ENCODE peak calls at places on chromosomes 7 and 10, in five cellular contexts. X is GM23248, L is PC-3, M is HepG2, W is HCT116. H is an unnamed sample.

GRCh38 chr10:25972631-25973030 is 38.6 kb downstream of the MYO3A start:
- DNase-seq in M (no peak), W (no peak), X (no peak), L (no peak), H (no peak)

GRCh38 chr10:43843331-43844101 is 194.8 kb upstream of the ZNF32 start:
- DNase-seq in X (peak; percentile 89), W (no peak), L (no peak), M (no peak), H (no peak)

GRCh38 chr10:77007836-77008235 is 629.8 kb downstream of the KCNMA1 start:
- DNase-seq in L (no peak), M (no peak), X (no peak), W (no peak), H (no peak)

GRCh38 chr10:51445587-51445986 is 253.8 kb downstream of the CSTF2T start:
- DNase-seq in W (no peak), X (peak; percentile 30), M (no peak), L (no peak), H (no peak)

GRCh38 chr10:16967000-16967865 is 150.0 kb upstream of the RSU1 start:
- DNase-seq in L (peak; percentile 27), W (no peak), X (peak; percentile 63), M (no peak), H (no peak)

GRCh38 chr10:128571071-128571470 is 444.8 kb upstream of the MKI67 start:
- DNase-seq in M (no peak), X (no peak), L (no peak), W (no peak), H (no peak)

GRCh38 chr7:118870187-118870586 is 645.7 kb downstream of the ANKRD7 start:
- DNase-seq in W (peak; percentile 12), L (peak; percentile 18), X (no peak), M (peak; percentile 3), H (no peak)

GRCh38 chr7:22576941-22577927 is 77.2 kb upstream of the STEAP1B start:
- DNase-seq in L (peak; percentile 93), M (no peak), W (no peak), X (peak; percentile 96), H (no peak)

GRCh38 chr10:124732931-124733536 is 11.1 kb downstream of the FAM53B start:
- DNase-seq in W (no peak), M (no peak), X (no peak), L (no peak), H (no peak)

GRCh38 chr7:128827971-128828711 is 2.1 kb upstream of the FLNC start:
- DNase-seq in W (peak; percentile 34), L (peak; percentile 45), X (peak; percentile 87), M (peak; percentile 20), H (no peak)

GRCh38 chr10:36489928-36490279 is 635.5 kb upstream of the ANKRD30A start:
- DNase-seq in M (no peak), L (peak; percentile 96), W (no peak), X (peak; percentile 78), H (no peak)

GRCh38 chr10:103936022-103936421 is 18.0 kb upstream of the STN1 start:
- DNase-seq in L (no peak), W (no peak), M (no peak), X (no peak), H (no peak)

GRCh38 chr10:56715262-56715661 is 354.2 kb upstream of the ZWINT start:
- DNase-seq in X (no peak), W (no peak), M (no peak), L (no peak), H (no peak)

GRCh38 chr10:51528527-51528926 is 170.9 kb downstream of the CSTF2T start:
- DNase-seq in W (no peak), L (no peak), X (no peak), M (no peak), H (no peak)

GRCh38 chr10:42952358-42952757 is 124.5 kb upstream of the RET start:
- DNase-seq in L (peak; percentile 73), W (peak; percentile 40), X (peak; percentile 26), M (peak; percentile 13), H (no peak)

GRCh38 chr7:50735327-50735726 is 47.4 kb downstream of the GRB10 start:
- DNase-seq in L (no peak), X (no peak), W (no peak), M (no peak), H (no peak)

GRCh38 chr7:135169141-135169935 is 1.2 kb downstream of the CYREN start:
- DNase-seq in M (peak; percentile 65), X (peak; percentile 77), W (peak; percentile 68), L (peak; percentile 82), H (peak; percentile 49)

GRCh38 chr10:62073429-62073828 is 171.9 kb downstream of the ARID5B start:
- DNase-seq in M (no peak), X (peak; percentile 47), W (no peak), L (no peak), H (no peak)

GRCh38 chr10:95266674-95267095 is 24.1 kb downstream of the PDLIM1 start:
- DNase-seq in W (peak; percentile 71), M (peak; percentile 76), L (peak; percentile 55), X (peak; percentile 94), H (no peak)

GRCh38 chr10:78688221-78688944 is 380.4 kb upstream of the ZMIZ1 start:
- DNase-seq in M (no peak), X (no peak), L (no peak), W (no peak), H (no peak)

GRCh38 chr7:152369518-152369917 is 66.3 kb downstream of the KMT2C start:
- DNase-seq in L (no peak), M (no peak), X (no peak), W (no peak), H (no peak)
- H3K9ac ChIP-seq in L (no peak overlapping the region), M (no peak overlapping the region), X (no peak overlapping the region), W (no peak overlapping the region), H (no peak overlapping the region)

DNA sequence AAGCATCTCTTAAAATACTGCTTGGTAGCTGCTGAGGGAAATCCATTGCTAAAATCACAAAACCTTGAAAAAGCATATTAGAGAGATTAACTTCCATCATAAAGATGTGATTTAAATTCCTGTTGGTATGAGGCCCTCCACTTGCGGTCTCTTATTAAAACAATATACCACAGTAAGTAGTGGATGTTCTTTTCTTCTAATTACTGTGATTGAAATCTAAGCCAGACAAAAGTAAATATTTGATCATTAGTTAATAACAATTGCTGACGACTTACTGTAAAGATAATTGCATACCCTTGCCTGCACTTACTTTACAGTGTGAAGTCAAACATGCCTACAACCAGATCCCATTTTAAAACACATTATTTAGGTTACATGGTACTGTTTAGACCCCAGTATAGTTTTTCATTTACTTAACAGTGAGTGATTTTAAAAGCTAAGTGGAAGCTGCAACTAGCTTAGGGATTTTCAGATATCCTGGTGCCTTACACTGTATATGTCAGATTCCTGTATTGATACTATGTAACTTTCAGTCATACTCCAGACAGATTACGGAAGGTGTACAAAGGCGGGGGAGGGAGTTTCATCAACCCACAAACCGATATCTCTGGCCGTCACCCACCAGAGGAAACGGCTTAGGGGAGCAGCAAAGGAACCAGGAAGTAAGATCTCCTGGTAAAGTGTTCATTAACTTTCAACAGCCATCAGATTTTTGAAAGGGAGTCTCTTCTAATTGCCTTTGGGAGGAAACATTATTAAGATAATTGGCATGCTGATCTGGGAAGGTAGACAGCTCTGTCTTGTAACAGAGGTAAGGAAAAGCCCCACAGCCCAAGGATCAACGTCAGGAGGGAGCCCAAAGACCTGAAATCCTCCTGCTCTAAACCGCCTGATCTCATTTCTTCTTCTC is 952 bp downstream of the NRP1 start:
- DNase-seq in W (no peak), L (peak; percentile 65), M (no peak), X (peak; percentile 46), H (peak; percentile 75)
- TF ChIP-seq EZH2 in W (no peak), L (no peak), M (no peak), X (no peak), H (no peak)

GRCh38 chr10:75995720-75996119 is 564.3 kb downstream of the LRMDA start:
- DNase-seq in X (no peak), M (no peak), W (no peak), L (no peak), H (no peak)

GRCh38 chr10:75999515-76000209 is 568.2 kb downstream of the LRMDA start:
- DNase-seq in L (no peak), M (no peak), W (no peak), X (no peak), H (no peak)

GRCh38 chr10:75995041-75995430 is 563.6 kb downstream of the LRMDA start:
- DNase-seq in M (no peak), X (no peak), L (no peak), W (no peak), H (no peak)

DNA sequence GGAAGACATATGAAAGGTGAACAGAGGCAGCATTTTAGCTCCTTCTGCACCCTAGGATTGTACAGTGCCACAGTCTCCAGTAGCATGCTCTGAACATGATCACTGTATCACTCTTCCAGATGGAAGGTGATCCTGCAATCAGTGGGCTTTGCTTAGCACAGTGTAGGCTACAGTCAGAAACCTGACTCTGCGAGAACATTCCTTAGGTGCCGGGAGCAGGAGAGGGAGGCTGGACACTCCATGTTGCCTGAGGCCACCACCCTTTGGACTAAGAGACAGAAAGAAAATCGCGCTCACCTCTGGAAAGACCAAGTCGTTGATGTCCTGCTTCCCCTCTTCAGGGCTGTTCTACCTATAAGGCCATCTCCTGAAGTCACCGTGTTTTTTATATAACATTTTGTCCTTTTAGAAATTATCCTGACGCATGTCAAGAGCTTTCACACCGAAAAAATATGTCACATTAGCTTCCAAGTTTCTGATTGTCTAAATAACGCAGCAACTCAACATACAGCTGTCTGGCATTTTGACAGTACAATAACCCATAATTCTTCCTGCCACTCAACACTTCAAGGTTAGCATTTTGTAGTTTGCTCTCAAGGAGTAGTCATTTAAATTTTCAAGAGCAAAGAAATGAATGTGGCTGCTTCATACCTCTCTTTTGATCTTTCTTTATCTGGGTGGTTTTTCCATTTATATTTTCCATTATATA is 563.1 kb downstream of the LRMDA start:
- DNase-seq in L (no peak), X (no peak), W (no peak), M (no peak), H (no peak)
- H3K9ac ChIP-seq in L (no peak overlapping the region), X (no peak overlapping the region), W (no peak overlapping the region), M (no peak overlapping the region), H (no peak overlapping the region)

GRCh38 chr7:149766215-149766614 is 7.2 kb downstream of the ZNF467 start:
- DNase-seq in L (no peak), W (no peak), M (no peak), X (no peak), H (no peak)
- TF ChIP-seq EZH2 in L (no peak), W (no peak), M (no peak), X (no peak), H (no peak)

GRCh38 chr7:4239991-4240812 is 441.9 kb upstream of the FOXK1 start:
- DNase-seq in M (peak; percentile 73), W (no peak), X (no peak), L (no peak), H (no peak)
- H3K9ac ChIP-seq in M (no peak overlapping the region), W (no peak overlapping the region), X (no peak overlapping the region), L (no peak overlapping the region), H (no peak overlapping the region)

DNA sequence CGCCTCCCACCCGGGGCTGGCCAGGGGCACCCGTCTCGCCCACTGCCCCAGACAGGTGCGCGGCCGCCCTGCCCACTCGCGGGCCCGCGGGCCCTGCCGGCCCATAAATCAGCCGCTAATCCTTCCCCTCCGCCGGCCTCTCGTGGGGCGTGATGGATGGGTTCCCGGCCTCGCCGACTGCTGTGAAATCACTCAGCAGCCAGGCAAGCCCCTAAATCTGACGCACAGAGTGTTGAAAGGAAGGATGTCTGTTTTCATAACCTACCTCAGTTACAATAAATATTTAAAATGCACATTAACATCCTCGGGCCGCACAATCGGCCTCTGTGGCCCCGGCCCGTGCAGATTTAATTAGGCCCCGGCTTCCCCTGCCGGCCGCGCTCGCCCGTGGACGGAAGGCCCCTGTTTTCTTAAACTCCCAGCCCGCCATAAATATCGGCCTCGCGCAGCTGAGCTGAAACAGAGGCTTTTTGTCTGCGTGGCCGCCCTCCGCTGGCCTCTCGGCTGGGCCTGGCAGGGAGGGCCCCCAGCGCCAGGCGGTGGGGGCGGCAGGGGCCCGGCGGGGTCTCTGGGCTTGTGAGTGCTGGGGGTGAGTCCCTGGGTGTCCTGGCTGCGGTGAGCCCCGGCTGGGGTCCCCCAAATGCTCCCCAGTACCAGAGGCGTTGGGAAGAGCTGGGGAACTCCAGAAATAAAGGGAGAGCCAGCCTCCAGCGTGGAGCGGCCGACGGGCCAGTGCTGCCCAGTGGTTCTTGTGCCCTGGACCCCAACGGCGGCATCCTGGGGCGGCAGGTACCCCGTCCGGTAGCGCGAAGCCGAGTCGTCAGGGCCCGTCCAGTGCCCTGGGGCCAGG is 90.7 kb downstream of the UNCX start:
- DNase-seq in M (no peak), W (no peak), X (peak; percentile 13), L (no peak), H (no peak)
- TF ChIP-seq EZH2 in M (no peak), W (no peak), X (peak; percentile 1), L (no peak), H (no peak)